ENCODE peak calls at places on chromosome 7, in four cellular contexts. F is foreskin melanocyte, S is iPS-NIHi11, V is IMR-90. R is an unnamed sample.

GRCh38 chr7:8274589-8274988 is 12.6 kb upstream of the ICA1 start:
- DNase-seq in F (no peak), S (no peak), V (no peak), R (no peak)

GRCh38 chr7:25389489-25390106 is 161.3 kb upstream of the NPVF start:
- DNase-seq in F (peak), S (peak), V (peak), R (peak)

GRCh38 chr7:41930538-41931262 is 227.8 kb upstream of the INHBA start:
- DNase-seq in F (no peak), S (no peak), V (peak), R (no peak)

GRCh38 chr7:93890041-93890463 is 501 bp downstream of the TFPI2 start:
- DNase-seq in F (no peak), S (peak), V (peak), R (peak)

GRCh38 chr7:2539031-2540028 is 16.0 kb downstream of the BRAT1 start:
- DNase-seq in F (no peak), S (peak), V (no peak), R (no peak)

GRCh38 chr7:21429786-21430574 is 2.1 kb downstream of the SP4 start:
- DNase-seq in F (no peak), S (no peak), V (no peak), R (peak)

GRCh38 chr7:16066805-16067459 is 354.4 kb downstream of the CRPPA start:
- DNase-seq in F (peak), S (no peak), V (no peak), R (no peak)

GRCh38 chr7:19009241-19009935 is 108.0 kb downstream of the TWIST1 start:
- DNase-seq in F (no peak), S (no peak), V (peak), R (no peak)

GRCh38 chr7:72538147-72538546 is 126.0 kb upstream of the CALN1 start:
- DNase-seq in F (no peak), S (no peak), V (no peak), R (no peak)

GRCh38 chr7:159065852-159066480 is 78.7 kb downstream of the VIPR2 start:
- DNase-seq in F (no peak), S (no peak), V (no peak), R (no peak)

GRCh38 chr7:122886357-122887081 is at the start of gene CADPS2:
- DNase-seq in F (peak), S (peak), V (peak), R (peak)

GRCh38 chr7:104207731-104208420 is at the start of gene ORC5:
- DNase-seq in F (peak), S (peak), V (peak), R (peak)

R was measured in neural progenitor cell.